ENCODE peak calls at places on chromosome 17, in four cellular contexts. R, U, C and S are unnamed samples.

GRCh38 chr17:29257756-29258155 is 11.1 kb downstream of the CRYBA1 start:
- DNase-seq in R (no peak), U (peak; percentile 14), C (no peak), S (no peak)

GRCh38 chr17:44911133-44912001 is 3.9 kb downstream of the GFAP start:
- DNase-seq in R (no peak), U (no peak), C (peak; percentile 64), S (no peak)

GRCh38 chr17:146546-146945 is 9.2 kb downstream of the SCGB1C2 start:
- DNase-seq in R (no peak), U (no peak), C (no peak), S (no peak)

GRCh38 chr17:6366144-6366755 is 68.7 kb downstream of the AIPL1 start:
- DNase-seq in R (no peak), U (peak; percentile 90), C (no peak), S (no peak)

GRCh38 chr17:22463110-22463850 is 771.0 kb downstream of the KCNJ18 start:
- DNase-seq in R (no peak), U (no peak), C (no peak), S (no peak)

GRCh38 chr17:2089021-2089422 is 34.1 kb downstream of the HIC1 start:
- DNase-seq in R (no peak), U (no peak), C (no peak), S (no peak)

GRCh38 chr17:79970576-79971068 is 65.0 kb downstream of the TBC1D16 start:
- DNase-seq in R (no peak), U (peak; percentile 48), C (no peak), S (no peak)

GRCh38 chr17:3944485-3945388 is 19.5 kb downstream of the ATP2A3 start:
- DNase-seq in R (no peak), U (no peak), C (no peak), S (peak; percentile 38)

GRCh38 chr17:43846221-43846712 is 709 bp upstream of the CD300LG start:
- DNase-seq in R (no peak), U (peak; percentile 46), C (peak; percentile 87), S (peak; percentile 79)

GRCh38 chr17:7558544-7559306 is at the start of gene TNFSF13:
- DNase-seq in R (no peak), U (no peak), C (no peak), S (no peak)

GRCh38 chr17:7835818-7836595 is 2.0 kb downstream of the KDM6B start:
- DNase-seq in R (no peak), U (peak; percentile 70), C (peak; percentile 88), S (no peak)

GRCh38 chr17:33973491-33973890 is 281.6 kb upstream of the CCL2 start:
- DNase-seq in R (no peak), U (no peak), C (no peak), S (no peak)

GRCh38 chr17:20825539-20825938 is 217.3 kb downstream of the USP22 start:
- DNase-seq in R (no peak), U (no peak), C (no peak), S (no peak)

GRCh38 chr17:67458203-67458602 is 81.1 kb downstream of the PITPNC1 start:
- DNase-seq in R (no peak), U (no peak), C (no peak), S (no peak)

GRCh38 chr17:6755281-6755680 is 565 bp upstream of the XAF1 start:
- DNase-seq in R (no peak), U (no peak), C (peak; percentile 69), S (no peak)

GRCh38 chr17:37781451-37781850 is 36.6 kb upstream of the HNF1B start:
- DNase-seq in R (no peak), U (no peak), C (no peak), S (no peak)

GRCh38 chr17:80924807-80925610 is 66.6 kb upstream of the CHMP6 start:
- DNase-seq in R (no peak), U (no peak), C (no peak), S (no peak)

GRCh38 chr17:68468785-68469184 is 11.5 kb upstream of the WIPI1 start:
- DNase-seq in R (no peak), U (no peak), C (no peak), S (no peak)

DNA sequence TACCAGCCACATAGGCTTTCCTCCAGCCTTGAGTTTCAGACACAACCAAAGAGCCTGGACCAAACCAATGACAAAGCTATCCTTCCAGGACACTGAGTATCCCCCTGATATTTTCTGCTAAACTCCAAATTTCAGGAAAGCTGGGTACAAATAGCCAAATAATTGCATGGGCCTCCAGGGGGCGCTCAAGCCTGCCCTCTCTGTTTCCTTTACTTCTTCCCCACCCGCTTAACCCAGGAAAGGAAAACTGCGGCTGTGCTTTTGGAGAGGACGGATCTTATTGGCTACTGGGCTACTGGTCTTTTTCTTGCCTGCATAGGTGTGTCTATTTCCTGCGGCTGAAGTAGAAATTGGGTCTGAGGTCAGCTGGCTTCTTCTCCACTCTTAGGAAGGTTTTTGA is 30.1 kb downstream of the GNGT2 start:
- DNase-seq in R (peak; percentile 28), U (no peak), C (peak; percentile 66), S (peak; percentile 46)
- H3K9me3 ChIP-seq in R (peaks cover 26% of the 10 kb centered on the region), U (peaks cover 19% of the 10 kb centered on the region), C (peaks cover 28% of the 10 kb centered on the region), S (peaks cover 12% of the 10 kb centered on the region)

GRCh38 chr17:57393368-57393767 is 137.0 kb downstream of the MSI2 start:
- DNase-seq in R (no peak), U (no peak), C (no peak), S (no peak)
- H3K9me3 ChIP-seq in R (peaks cover 8% of the 10 kb centered on the region), U (no peaks in the 10 kb centered on the region), C (peaks cover 16% of the 10 kb centered on the region), S (no peaks in the 10 kb centered on the region)

GRCh38 chr17:9977175-9977574 is 72.1 kb upstream of the RCVRN start:
- DNase-seq in R (no peak), U (no peak), C (no peak), S (no peak)
- H3K9me3 ChIP-seq in R (no peaks in the 10 kb centered on the region), U (peaks cover 18% of the 10 kb centered on the region), C (no peaks in the 10 kb centered on the region), S (no peaks in the 10 kb centered on the region)

DNA sequence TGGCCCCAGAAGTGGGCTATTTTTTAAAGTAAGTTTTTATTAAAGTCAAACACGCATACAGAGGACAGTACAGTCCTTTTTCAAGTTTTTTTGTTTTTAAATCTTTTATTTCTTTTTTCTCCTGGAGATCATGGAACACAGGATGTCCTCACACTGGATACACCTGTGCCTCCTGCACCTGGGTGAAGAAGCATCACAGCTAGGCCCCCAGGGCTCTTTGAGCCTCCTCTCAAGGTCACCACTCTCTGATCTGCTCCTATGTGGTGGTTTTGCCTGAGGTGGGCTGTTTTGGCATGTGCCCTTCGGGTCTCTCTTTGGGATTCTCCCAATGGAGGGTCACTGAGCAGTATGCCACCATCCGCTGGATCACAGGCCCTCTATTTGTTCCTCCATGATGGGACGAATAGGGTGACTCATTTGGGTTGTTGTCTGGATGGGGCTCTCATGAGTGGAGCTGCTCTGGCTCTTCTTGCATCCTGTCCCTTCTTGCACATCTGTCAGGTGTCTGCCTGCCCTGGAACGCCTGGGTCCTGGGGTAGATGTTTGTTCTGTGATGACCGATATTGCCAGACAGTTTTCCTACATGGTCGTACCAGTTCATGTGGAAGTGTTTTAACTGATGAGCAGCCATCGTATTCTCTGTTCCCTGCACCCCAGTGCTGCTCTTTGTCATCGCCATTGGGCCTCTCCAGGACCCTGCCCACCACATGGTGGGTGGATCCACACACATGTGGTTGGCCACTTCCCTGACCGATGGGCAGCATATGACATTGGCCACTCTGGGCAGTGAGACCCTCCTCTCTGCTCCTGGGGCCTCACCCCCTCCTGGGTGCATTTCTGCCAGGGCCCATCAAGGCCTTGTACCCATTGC is 55.2 kb upstream of the MED9 start:
- DNase-seq in R (no peak), U (no peak), C (no peak), S (no peak)
- H3K9me3 ChIP-seq in R (peaks cover 9% of the 10 kb centered on the region), U (no peaks in the 10 kb centered on the region), C (no peaks in the 10 kb centered on the region), S (no peaks in the 10 kb centered on the region)

DNA sequence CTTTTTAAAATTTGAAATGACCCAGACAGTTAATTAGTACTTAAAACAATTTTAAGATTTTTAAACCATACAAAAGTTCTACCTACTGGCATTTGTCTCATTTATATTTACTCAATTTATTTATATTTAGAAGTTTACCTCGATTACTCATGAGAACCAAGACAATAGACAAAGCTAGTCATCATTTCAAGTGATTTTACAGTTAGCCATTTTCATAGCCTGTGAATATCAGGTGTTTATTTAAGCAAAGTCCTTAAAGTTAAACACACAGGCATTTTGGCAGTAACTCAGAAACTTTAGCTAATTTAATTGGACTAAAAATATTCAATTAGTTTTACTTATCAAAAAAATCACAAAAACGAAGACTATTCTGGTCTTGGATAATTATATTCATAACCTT is 101.6 kb upstream of the KIF2B start:
- DNase-seq in R (no peak), U (no peak), C (no peak), S (no peak)
- H3K9me3 ChIP-seq in R (no peaks in the 10 kb centered on the region), U (no peaks in the 10 kb centered on the region), C (no peaks in the 10 kb centered on the region), S (no peaks in the 10 kb centered on the region)

DNA sequence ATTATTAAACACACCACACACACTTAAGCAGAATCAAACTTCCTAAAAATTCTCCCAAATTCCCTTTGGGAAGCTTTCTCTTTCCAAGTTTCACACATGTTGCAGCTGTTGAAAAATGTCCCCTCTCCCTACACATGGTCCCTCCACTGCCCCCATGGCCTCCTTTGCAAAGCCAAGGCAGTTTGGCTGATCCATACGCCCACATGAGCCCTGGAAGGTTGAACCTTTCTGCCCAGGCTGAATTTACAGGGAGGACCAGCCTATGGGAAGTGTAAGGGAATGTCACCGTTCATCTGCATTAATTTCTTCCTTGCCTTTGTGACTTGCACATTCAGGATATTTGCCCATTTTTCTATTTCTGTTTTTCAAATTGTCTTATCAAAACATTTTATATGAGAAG is 31.1 kb upstream of the SHISA6 start:
- DNase-seq in R (no peak), U (no peak), C (no peak), S (no peak)
- H3K9me3 ChIP-seq in R (no peaks in the 10 kb centered on the region), U (peaks cover 27% of the 10 kb centered on the region), C (peaks cover 11% of the 10 kb centered on the region), S (peaks cover 7% of the 10 kb centered on the region)

DNA sequence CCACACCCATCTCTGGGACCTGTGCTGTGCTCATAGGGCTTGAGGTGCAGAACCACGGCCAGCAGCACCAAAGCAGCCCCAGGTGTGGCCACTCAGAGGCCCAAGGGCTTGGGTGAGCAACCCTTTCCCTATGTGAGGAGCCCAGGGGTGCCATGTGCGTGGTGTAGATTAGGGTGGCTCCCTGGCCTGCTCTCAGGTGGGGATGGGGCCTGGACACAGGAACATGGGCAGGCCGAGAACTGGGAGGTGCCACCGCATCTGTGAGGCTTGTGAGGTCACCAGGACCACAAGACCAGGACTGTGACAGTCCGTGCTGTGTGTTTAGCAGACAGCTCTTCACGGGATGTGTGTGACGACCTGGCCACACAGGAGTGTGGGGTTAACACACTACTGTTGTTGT is 103.5 kb upstream of the ZNF750 start:
- DNase-seq in R (no peak), U (no peak), C (no peak), S (no peak)
- H3K9me3 ChIP-seq in R (peaks cover 21% of the 10 kb centered on the region), U (peaks cover 31% of the 10 kb centered on the region), C (peaks cover 28% of the 10 kb centered on the region), S (peaks cover 11% of the 10 kb centered on the region)

GRCh38 chr17:82948081-82948511 is 108.3 kb upstream of the ZNF750 start:
- DNase-seq in R (no peak), U (no peak), C (no peak), S (no peak)
- H3K9me3 ChIP-seq in R (peaks cover 27% of the 10 kb centered on the region), U (peaks cover 64% of the 10 kb centered on the region), C (peaks cover 28% of the 10 kb centered on the region), S (peaks cover 11% of the 10 kb centered on the region)

DNA sequence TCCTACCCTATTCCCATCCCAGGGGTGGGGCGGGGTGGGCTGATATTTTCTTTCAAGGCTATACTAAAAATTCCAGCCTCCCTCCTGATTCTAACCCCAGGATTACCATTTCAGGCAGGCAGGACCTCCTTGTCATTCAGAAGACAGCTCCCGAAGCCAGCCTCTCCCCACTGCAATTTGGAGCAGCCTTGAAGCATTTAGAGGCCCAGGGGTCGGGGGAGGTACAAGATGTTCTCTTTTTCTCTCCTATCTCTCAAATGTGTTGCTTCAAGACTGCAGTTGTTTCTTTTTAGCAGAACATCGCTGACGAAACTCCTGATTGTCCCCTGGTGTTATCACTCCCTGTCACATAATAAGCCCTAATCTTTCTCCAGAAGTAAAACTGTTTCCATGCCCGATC is 71.1 kb downstream of the SOX9 start:
- DNase-seq in R (no peak), U (no peak), C (peak; percentile 28), S (no peak)
- H3K9me3 ChIP-seq in R (no peaks in the 10 kb centered on the region), U (no peaks in the 10 kb centered on the region), C (no peaks in the 10 kb centered on the region), S (no peaks in the 10 kb centered on the region)

GRCh38 chr17:69913241-69914015 is 161.6 kb upstream of the KCNJ16 start:
- DNase-seq in R (no peak), U (no peak), C (no peak), S (no peak)
- H3K9me3 ChIP-seq in R (no peaks in the 10 kb centered on the region), U (no peaks in the 10 kb centered on the region), C (no peaks in the 10 kb centered on the region), S (no peaks in the 10 kb centered on the region)